ENCODE peak calls at places on chromosomes 3 and 15, in four cellular contexts. B, R, N and F are unnamed samples.

GRCh38 chr3:7144696-7145308 is 283.9 kb downstream of the GRM7 start:
- DNase-seq in R (peak; percentile 6), N (no peak), B (peak; percentile 23), F (no peak)

GRCh38 chr15:57649138-57649537 is 57.4 kb upstream of the POLR2M start:
- DNase-seq in N (no peak), B (no peak), R (no peak), F (no peak)

GRCh38 chr15:35168464-35168863 is 83.4 kb upstream of the NANOGP8 start:
- DNase-seq in N (no peak), R (no peak), B (peak; percentile 83), F (no peak)

GRCh38 chr3:129536806-129537205 is 6.2 kb upstream of the H1-8 start:
- DNase-seq in R (no peak), N (no peak), B (no peak), F (no peak)

GRCh38 chr3:157064402-157064801 is 95.5 kb downstream of the CCNL1 start:
- DNase-seq in B (no peak), R (no peak), N (no peak), F (no peak)

GRCh38 chr3:55405436-55405835 is 81.7 kb downstream of the WNT5A start:
- DNase-seq in R (no peak), N (no peak), B (peak; percentile 39), F (no peak)

GRCh38 chr3:94374439-94375161 is 311.7 kb downstream of the NSUN3 start:
- DNase-seq in R (no peak), N (no peak), B (no peak), F (no peak)

GRCh38 chr3:194691481-194692281 is 6.0 kb downstream of the FAM43A start:
- DNase-seq in N (peak; percentile 64), R (peak; percentile 82), B (no peak), F (no peak)

GRCh38 chr3:42080452-42080872 is 10.7 kb upstream of the TRAK1 start:
- DNase-seq in N (peak; percentile 45), B (peak; percentile 95), R (no peak), F (no peak)

GRCh38 chr3:94990952-94991705 is 928.3 kb downstream of the NSUN3 start:
- DNase-seq in N (no peak), B (no peak), R (no peak), F (no peak)

GRCh38 chr3:24682141-24682547 is 187.5 kb upstream of the THRB start:
- DNase-seq in R (no peak), N (no peak), B (peak; percentile 30), F (no peak)

GRCh38 chr3:67349551-67350174 is 304.7 kb downstream of the SUCLG2 start:
- DNase-seq in B (peak; percentile 10), N (no peak), R (peak; percentile 17), F (no peak)

GRCh38 chr15:74808073-74808839 is 4.4 kb upstream of the LMAN1L start:
- DNase-seq in N (peak; percentile 97), R (no peak), B (no peak), F (no peak)

GRCh38 chr3:66276705-66277274 is 56.0 kb downstream of the SLC25A26 start:
- DNase-seq in R (peak; percentile 44), N (peak; percentile 66), B (peak; percentile 66), F (peak; percentile 42)

GRCh38 chr15:77518458-77518857 is 97.8 kb downstream of the HMG20A start:
- DNase-seq in N (no peak), R (no peak), B (no peak), F (no peak)

GRCh38 chr15:71639531-71639930 is 170.8 kb upstream of the NR2E3 start:
- DNase-seq in N (no peak), R (no peak), B (no peak), F (no peak)

GRCh38 chr3:197926418-197926817 is 23.6 kb upstream of the RPL35A start:
- DNase-seq in N (no peak), R (no peak), B (no peak), F (no peak)

GRCh38 chr3:46538803-46539442 is 27.2 kb downstream of the LRRC2 start:
- DNase-seq in R (peak; percentile 73), B (peak; percentile 71), N (peak; percentile 49), F (peak; percentile 89)

GRCh38 chr3:196810963-196811581 is 56.6 kb upstream of the SENP5 start:
- DNase-seq in R (no peak), N (no peak), B (no peak), F (no peak)

GRCh38 chr3:10121064-10121463 is 5.6 kb downstream of the BRK1 start:
- DNase-seq in R (no peak), B (no peak), N (no peak), F (no peak)

GRCh38 chr15:73295630-73296286 is 73.0 kb downstream of the HCN4 start:
- DNase-seq in B (no peak), R (no peak), N (no peak), F (no peak)

GRCh38 chr15:56869573-56869972 is 48.9 kb upstream of the TCF12 start:
- DNase-seq in N (peak; percentile 5), B (no peak), R (no peak), F (no peak)

GRCh38 chr15:62969442-62970089 is 73.0 kb upstream of the TPM1 start:
- DNase-seq in N (no peak), R (no peak), B (peak; percentile 44), F (no peak)

GRCh38 chr3:128075516-128076464 is 23.6 kb downstream of the SEC61A1 start:
- DNase-seq in B (no peak), R (peak; percentile 87), N (peak; percentile 87), F (peak; percentile 82)
- TF ChIP-seq CTCF in B (peak; percentile 14), R (peak; percentile 95), N (peak; percentile 91), F (peak; percentile 94)

GRCh38 chr3:139937674-139938279 is 2.8 kb downstream of the CLSTN2 start:
- DNase-seq in N (peak; percentile 54), R (peak; percentile 58), B (peak; percentile 41), F (no peak)

GRCh38 chr3:139935071-139935865 is at the start of gene CLSTN2:
- DNase-seq in B (no peak), N (peak; percentile 69), R (peak; percentile 59), F (no peak)

GRCh38 chr3:139935866-139936817 is 1.2 kb downstream of the CLSTN2 start:
- DNase-seq in B (no peak), R (peak; percentile 19), N (peak; percentile 30), F (no peak)

GRCh38 chr3:139930201-139930600 is 4.8 kb upstream of the CLSTN2 start:
- DNase-seq in R (no peak), B (no peak), N (no peak), F (no peak)

DNA sequence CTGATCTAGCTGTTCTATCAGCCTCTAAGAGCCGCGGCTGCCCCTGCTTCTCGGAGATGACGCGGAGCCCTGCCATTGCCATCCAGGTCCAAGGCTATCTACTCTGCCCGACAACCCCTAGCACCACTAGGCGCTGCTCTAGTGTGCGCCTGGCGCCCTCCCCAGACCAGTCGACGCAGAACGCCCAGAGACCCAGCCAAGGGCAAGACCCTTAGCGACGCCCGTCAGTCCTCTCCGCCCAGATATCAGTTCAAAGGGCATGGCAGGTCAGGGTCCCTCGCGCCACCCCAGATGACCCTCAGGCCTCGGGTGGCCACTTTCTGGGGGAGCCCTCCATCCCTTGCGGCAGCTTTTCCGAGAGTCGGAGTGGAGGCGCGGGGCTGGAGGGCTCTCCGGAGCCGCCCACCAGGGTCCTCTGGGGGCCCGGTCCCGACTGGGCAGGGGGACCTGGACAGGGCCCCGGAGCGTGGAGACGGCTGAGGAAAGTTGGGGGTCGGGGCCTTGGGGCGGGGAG is 371 bp upstream of the CLSTN2 start:
- DNase-seq in N (peak; percentile 37), R (peak; percentile 43), B (no peak), F (no peak)
- TF ChIP-seq CTCF in N (no peak), R (peak; percentile 22), B (no peak), F (no peak)

DNA sequence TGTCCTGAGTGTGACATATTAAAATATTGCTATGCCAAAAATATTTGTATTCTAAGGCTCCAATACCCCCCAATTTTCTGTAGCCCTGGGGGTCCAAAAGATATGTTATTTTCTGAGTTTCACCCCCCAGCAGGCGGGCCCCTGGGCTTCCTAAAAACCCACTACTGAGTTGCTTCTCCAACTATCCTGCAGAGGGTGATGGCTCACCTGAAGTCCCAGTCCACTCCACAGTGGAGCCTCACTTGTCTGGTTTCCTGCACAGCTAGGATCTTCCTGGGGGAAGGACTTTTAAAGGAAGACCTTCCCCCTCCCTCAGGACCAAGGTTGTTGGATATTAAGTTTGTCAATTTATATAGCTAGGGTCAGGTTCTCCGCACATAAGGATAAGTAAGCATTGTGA is 1181.4 kb downstream of the ROBO2 start:
- DNase-seq in N (no peak), B (peak; percentile 26), R (no peak), F (no peak)
- TF ChIP-seq CTCF in N (no peak), B (peak; percentile 48), R (no peak), F (no peak)

GRCh38 chr3:182682263-182683229 is 110.8 kb upstream of the ATP11B start:
- DNase-seq in B (peak; percentile 40), R (peak; percentile 88), N (peak; percentile 39), F (peak; percentile 30)
- TF ChIP-seq CTCF in B (peak; percentile 36), R (peak; percentile 17), N (no peak), F (no peak)

GRCh38 chr3:101085752-101086151 is 92.5 kb upstream of the ABI3BP start:
- DNase-seq in R (no peak), B (no peak), N (no peak), F (no peak)

GRCh38 chr3:101095703-101096102 is 102.5 kb upstream of the ABI3BP start:
- DNase-seq in B (no peak), R (no peak), N (no peak), F (no peak)

DNA sequence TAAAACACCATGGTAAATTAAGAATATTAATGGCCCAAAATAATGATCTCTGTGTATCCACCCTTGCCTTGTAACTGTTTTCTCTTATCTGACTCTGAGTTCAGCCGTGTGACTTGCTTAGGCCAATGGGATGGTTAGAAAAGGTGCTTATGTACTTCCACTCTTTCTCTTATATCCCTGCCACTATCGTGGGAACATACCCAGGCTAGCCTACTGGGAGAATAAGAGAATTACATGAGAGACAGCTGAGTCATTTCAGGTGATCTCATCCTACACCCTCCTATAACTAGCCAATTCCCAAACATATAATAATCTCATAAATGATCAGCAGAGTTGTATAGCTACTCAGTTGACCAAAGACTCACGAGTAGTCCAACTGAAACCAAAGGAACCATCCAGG is 98.3 kb upstream of the ABI3BP start:
- DNase-seq in N (no peak), R (no peak), B (peak; percentile 92), F (no peak)
- TF ChIP-seq CTCF in N (no peak), R (no peak), B (peak; percentile 40), F (no peak)